ENCODE peak calls at places on chromosomes 16 and 17, in four cellular contexts. K, S, L and P are unnamed samples.

GRCh38 chr17:39236383-39236927 is 10.7 kb upstream of the STAC2 start:
- DNase-seq in K (no peak), S (no peak), L (no peak), P (no peak)

GRCh38 chr17:27657620-27658019 is 26.6 kb downstream of the LGALS9 start:
- DNase-seq in K (peak), S (no peak), L (no peak), P (no peak)

GRCh38 chr16:83887088-83887487 is 11.8 kb upstream of the MLYCD start:
- DNase-seq in K (peak), S (no peak), L (no peak), P (no peak)

GRCh38 chr17:57388326-57388725 is 132.0 kb downstream of the MSI2 start:
- DNase-seq in K (no peak), S (no peak), L (no peak), P (no peak)

GRCh38 chr16:82695806-82696205 is 69.0 kb downstream of the CDH13 start:
- DNase-seq in K (no peak), S (no peak), L (no peak), P (no peak)

GRCh38 chr16:66260522-66261290 is 105.8 kb upstream of the CDH5 start:
- DNase-seq in K (no peak), S (peak), L (no peak), P (no peak)

GRCh38 chr17:57484081-57484666 is 227.9 kb downstream of the MSI2 start:
- DNase-seq in K (no peak), S (no peak), L (no peak), P (no peak)

GRCh38 chr16:84562174-84562815 is 55.6 kb downstream of the COTL1 start:
- DNase-seq in K (no peak), S (no peak), L (no peak), P (no peak)

GRCh38 chr16:87855852-87856715 is 13.2 kb downstream of the SLC7A5 start:
- DNase-seq in K (no peak), S (no peak), L (peak), P (no peak)

GRCh38 chr17:57035971-57036481 is 49.0 kb upstream of the AKAP1 start:
- DNase-seq in K (no peak), S (no peak), L (no peak), P (no peak)